ENCODE peak calls at places on chromosomes 3 and 15, in five cellular contexts. One of them, this sample, is unnamed.

GRCh38 chr3:66378256-66378655 is 122.6 kb downstream of the LRIG1 start:
- DNase-seq in PC-3: peak
- DNase-seq in Peyer's patch: no peak
- DNase-seq in HFF-Myc: no peak
- DNase-seq in CD4-positive, alpha-beta T cell: peak
- DNase-seq in this sample: no peak

GRCh38 chr3:120559228-120560061 is 36.7 kb upstream of the NDUFB4 start:
- DNase-seq in PC-3: peak
- DNase-seq in Peyer's patch: no peak
- DNase-seq in HFF-Myc: peak
- DNase-seq in CD4-positive, alpha-beta T cell: no peak
- DNase-seq in this sample: no peak

GRCh38 chr3:77536038-77536775 is 496.3 kb downstream of the ROBO2 start:
- DNase-seq in PC-3: peak
- DNase-seq in Peyer's patch: no peak
- DNase-seq in HFF-Myc: no peak
- DNase-seq in CD4-positive, alpha-beta T cell: no peak
- DNase-seq in this sample: no peak

GRCh38 chr3:7999363-7999762 is 502.3 kb upstream of the LMCD1 start:
- DNase-seq in PC-3: no peak
- DNase-seq in Peyer's patch: no peak
- DNase-seq in HFF-Myc: no peak
- DNase-seq in CD4-positive, alpha-beta T cell: no peak
- DNase-seq in this sample: no peak

GRCh38 chr15:33211409-33211808 is 16.9 kb upstream of the FMN1 start:
- DNase-seq in PC-3: no peak
- DNase-seq in Peyer's patch: peak
- DNase-seq in HFF-Myc: peak
- DNase-seq in CD4-positive, alpha-beta T cell: no peak
- DNase-seq in this sample: no peak

GRCh38 chr15:41879321-41879845 is 14.5 kb downstream of the SPTBN5 start:
- DNase-seq in PC-3: no peak
- DNase-seq in Peyer's patch: no peak
- DNase-seq in HFF-Myc: no peak
- DNase-seq in CD4-positive, alpha-beta T cell: no peak
- DNase-seq in this sample: no peak

GRCh38 chr3:159620873-159621272 is 367.8 kb upstream of the IL12A start:
- DNase-seq in PC-3: peak
- DNase-seq in Peyer's patch: no peak
- DNase-seq in HFF-Myc: no peak
- DNase-seq in CD4-positive, alpha-beta T cell: no peak
- DNase-seq in this sample: no peak

GRCh38 chr3:142577701-142578308 is 728 bp downstream of the ATR start:
- DNase-seq in PC-3: no peak
- DNase-seq in Peyer's patch: no peak
- DNase-seq in HFF-Myc: no peak
- DNase-seq in CD4-positive, alpha-beta T cell: no peak
- DNase-seq in this sample: no peak

GRCh38 chr3:71397046-71397445 is 186.5 kb downstream of the FOXP1 start:
- DNase-seq in PC-3: peak
- DNase-seq in Peyer's patch: peak
- DNase-seq in HFF-Myc: peak
- DNase-seq in CD4-positive, alpha-beta T cell: no peak
- DNase-seq in this sample: no peak

GRCh38 chr3:94413721-94414106 is 350.9 kb downstream of the NSUN3 start:
- DNase-seq in PC-3: peak
- DNase-seq in Peyer's patch: no peak
- DNase-seq in HFF-Myc: no peak
- DNase-seq in CD4-positive, alpha-beta T cell: no peak
- DNase-seq in this sample: no peak

GRCh38 chr15:21261965-21262850 is 178.1 kb downstream of the POTEB3 start:
- DNase-seq in PC-3: peak
- DNase-seq in Peyer's patch: peak
- DNase-seq in HFF-Myc: no peak
- DNase-seq in CD4-positive, alpha-beta T cell: no peak
- DNase-seq in this sample: peak

GRCh38 chr3:28586325-28586724 is 237.7 kb upstream of the AZI2 start:
- DNase-seq in PC-3: peak
- DNase-seq in Peyer's patch: no peak
- DNase-seq in HFF-Myc: no peak
- DNase-seq in CD4-positive, alpha-beta T cell: no peak
- DNase-seq in this sample: no peak

GRCh38 chr15:37771462-37771861 is 163.0 kb upstream of the TMCO5A start:
- DNase-seq in PC-3: peak
- DNase-seq in Peyer's patch: no peak
- DNase-seq in HFF-Myc: no peak
- DNase-seq in CD4-positive, alpha-beta T cell: no peak
- DNase-seq in this sample: no peak

GRCh38 chr15:83066034-83066760 is 855 bp downstream of the BTBD1 start:
- DNase-seq in PC-3: peak
- DNase-seq in Peyer's patch: no peak
- DNase-seq in HFF-Myc: no peak
- DNase-seq in CD4-positive, alpha-beta T cell: no peak
- DNase-seq in this sample: no peak

GRCh38 chr3:151203053-151203420 is at the start of gene GPR171:
- DNase-seq in PC-3: no peak
- DNase-seq in Peyer's patch: peak
- DNase-seq in HFF-Myc: no peak
- DNase-seq in CD4-positive, alpha-beta T cell: peak
- DNase-seq in this sample: no peak

GRCh38 chr3:100402150-100402706 is 889 bp downstream of the LNP1 start:
- DNase-seq in PC-3: peak
- DNase-seq in Peyer's patch: no peak
- DNase-seq in HFF-Myc: peak
- DNase-seq in CD4-positive, alpha-beta T cell: no peak
- DNase-seq in this sample: no peak

GRCh38 chr15:43954181-43954621 is 127.4 kb downstream of the WDR76 start:
- DNase-seq in PC-3: no peak
- DNase-seq in Peyer's patch: no peak
- DNase-seq in HFF-Myc: no peak
- DNase-seq in CD4-positive, alpha-beta T cell: no peak
- DNase-seq in this sample: no peak

GRCh38 chr3:127458698-127459097 is 131.8 kb downstream of the TPRA1 start:
- DNase-seq in PC-3: no peak
- DNase-seq in Peyer's patch: no peak
- DNase-seq in HFF-Myc: no peak
- DNase-seq in CD4-positive, alpha-beta T cell: peak
- DNase-seq in this sample: peak

GRCh38 chr3:131178710-131179375 is 152.2 kb downstream of the NEK11 start:
- DNase-seq in PC-3: no peak
- DNase-seq in Peyer's patch: no peak
- DNase-seq in HFF-Myc: no peak
- DNase-seq in CD4-positive, alpha-beta T cell: no peak
- DNase-seq in this sample: no peak

GRCh38 chr3:27712136-27713065 is 9.7 kb downstream of the EOMES start:
- DNase-seq in PC-3: peak
- DNase-seq in Peyer's patch: peak
- DNase-seq in HFF-Myc: peak
- DNase-seq in CD4-positive, alpha-beta T cell: peak
- DNase-seq in this sample: peak

GRCh38 chr3:16595778-16596177 is 9.4 kb downstream of the DAZL start:
- DNase-seq in PC-3: peak
- DNase-seq in Peyer's patch: no peak
- DNase-seq in HFF-Myc: no peak
- DNase-seq in CD4-positive, alpha-beta T cell: no peak
- DNase-seq in this sample: no peak

GRCh38 chr3:3127432-3128010 is 781 bp downstream of the TRNT1 start:
- DNase-seq in PC-3: peak
- DNase-seq in Peyer's patch: no peak
- DNase-seq in HFF-Myc: no peak
- DNase-seq in CD4-positive, alpha-beta T cell: no peak
- DNase-seq in this sample: no peak

GRCh38 chr3:37492977-37493471 is 318.6 kb upstream of the LRRFIP2 start:
- DNase-seq in PC-3: no peak
- DNase-seq in Peyer's patch: no peak
- DNase-seq in HFF-Myc: no peak
- DNase-seq in CD4-positive, alpha-beta T cell: no peak
- DNase-seq in this sample: no peak

GRCh38 chr3:64225695-64226499 is 631 bp upstream of the PRICKLE2 start:
- DNase-seq in PC-3: no peak
- DNase-seq in Peyer's patch: no peak
- DNase-seq in HFF-Myc: no peak
- DNase-seq in CD4-positive, alpha-beta T cell: no peak
- DNase-seq in this sample: no peak

GRCh38 chr3:123920383-123920782 is 36.3 kb upstream of the MYLK start:
- DNase-seq in PC-3: no peak
- DNase-seq in Peyer's patch: no peak
- DNase-seq in HFF-Myc: no peak
- DNase-seq in CD4-positive, alpha-beta T cell: no peak
- DNase-seq in this sample: no peak

GRCh38 chr15:45457215-45457614 is 65.3 kb downstream of the SLC30A4 start:
- DNase-seq in PC-3: no peak
- DNase-seq in Peyer's patch: no peak
- DNase-seq in HFF-Myc: no peak
- DNase-seq in CD4-positive, alpha-beta T cell: no peak
- DNase-seq in this sample: no peak

GRCh38 chr3:49339947-49340800 is at the start of gene USP4:
- DNase-seq in PC-3: peak
- DNase-seq in Peyer's patch: peak
- DNase-seq in HFF-Myc: peak
- DNase-seq in CD4-positive, alpha-beta T cell: peak
- DNase-seq in this sample: peak

GRCh38 chr3:177146646-177147045 is 50.6 kb downstream of the TBL1XR1 start:
- DNase-seq in PC-3: peak
- DNase-seq in Peyer's patch: no peak
- DNase-seq in HFF-Myc: no peak
- DNase-seq in CD4-positive, alpha-beta T cell: no peak
- DNase-seq in this sample: no peak

GRCh38 chr3:43390255-43390588 is 103.9 kb downstream of the SNRK start:
- DNase-seq in PC-3: no peak
- DNase-seq in Peyer's patch: no peak
- DNase-seq in HFF-Myc: no peak
- DNase-seq in CD4-positive, alpha-beta T cell: no peak
- DNase-seq in this sample: no peak

GRCh38 chr3:123322866-123323265 is 121.1 kb downstream of the SEC22A start:
- DNase-seq in PC-3: no peak
- DNase-seq in Peyer's patch: no peak
- DNase-seq in HFF-Myc: no peak
- DNase-seq in CD4-positive, alpha-beta T cell: no peak
- DNase-seq in this sample: no peak

GRCh38 chr3:36695769-36696137 is 68.6 kb downstream of the DCLK3 start:
- DNase-seq in PC-3: peak
- DNase-seq in Peyer's patch: no peak
- DNase-seq in HFF-Myc: no peak
- DNase-seq in CD4-positive, alpha-beta T cell: no peak
- DNase-seq in this sample: no peak

DNA sequence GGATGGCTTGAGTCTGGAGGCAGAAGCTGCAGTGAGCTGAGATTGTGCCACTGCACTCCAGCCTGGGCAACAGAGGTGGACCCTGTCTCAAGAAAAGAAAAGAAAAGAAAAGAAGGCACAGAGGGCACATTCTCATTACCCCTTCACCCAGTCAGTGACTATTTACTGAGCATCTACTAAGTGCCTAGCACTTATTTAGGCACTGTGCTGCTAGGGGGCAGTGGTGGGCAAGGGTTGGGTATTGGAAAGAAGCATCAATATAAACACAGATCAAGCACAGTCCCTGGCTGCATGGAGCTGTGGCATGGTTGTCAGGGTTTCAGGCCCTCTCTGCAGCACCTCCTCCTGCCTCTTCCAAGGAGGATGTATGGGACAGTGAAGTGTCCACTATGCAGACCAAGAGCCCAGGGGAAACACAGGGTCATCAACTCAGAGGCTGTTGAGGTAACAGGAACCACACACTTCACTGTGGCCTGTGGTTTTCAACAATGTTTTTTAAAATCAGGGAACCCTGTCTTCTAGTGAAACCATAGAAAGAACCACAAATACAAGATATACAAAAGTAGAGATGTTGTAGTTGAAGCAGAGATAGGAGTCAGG is 138.5 kb downstream of the RAB11A start:
- DNase-seq in PC-3: no peak
- DNase-seq in Peyer's patch: no peak
- DNase-seq in HFF-Myc: no peak
- DNase-seq in CD4-positive, alpha-beta T cell: no peak
- DNase-seq in this sample: no peak
- TF ChIP-seq CTCF in PC-3: no peak
- TF ChIP-seq CTCF in Peyer's patch: no peak
- TF ChIP-seq CTCF in HFF-Myc: no peak
- TF ChIP-seq CTCF in CD4-positive, alpha-beta T cell: no peak
- TF ChIP-seq CTCF in this sample: no peak

DNA sequence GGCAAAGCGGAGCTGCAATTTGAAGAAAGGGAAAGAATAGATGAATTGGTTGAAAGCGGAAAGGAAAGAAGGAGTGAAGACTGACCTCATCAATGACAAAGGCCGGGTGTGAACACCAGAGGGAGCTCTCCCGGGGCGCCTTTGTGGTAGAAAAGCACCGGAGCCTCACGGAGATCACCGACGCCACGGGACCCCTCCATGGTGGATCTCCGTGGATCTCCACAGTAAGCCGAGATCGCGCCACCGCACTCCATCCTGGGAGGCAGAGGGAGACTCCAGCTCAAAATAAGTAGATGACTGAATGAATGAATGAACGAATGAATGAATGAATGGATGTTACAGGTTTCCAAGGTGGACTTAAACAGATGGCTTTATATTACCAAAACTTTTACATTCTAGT is 25.0 kb downstream of the GPR160 start:
- DNase-seq in PC-3: no peak
- DNase-seq in Peyer's patch: peak
- DNase-seq in HFF-Myc: no peak
- DNase-seq in CD4-positive, alpha-beta T cell: no peak
- DNase-seq in this sample: no peak
- TF ChIP-seq CTCF in PC-3: peak
- TF ChIP-seq CTCF in Peyer's patch: peak
- TF ChIP-seq CTCF in HFF-Myc: peak
- TF ChIP-seq CTCF in CD4-positive, alpha-beta T cell: no peak
- TF ChIP-seq CTCF in this sample: no peak

DNA sequence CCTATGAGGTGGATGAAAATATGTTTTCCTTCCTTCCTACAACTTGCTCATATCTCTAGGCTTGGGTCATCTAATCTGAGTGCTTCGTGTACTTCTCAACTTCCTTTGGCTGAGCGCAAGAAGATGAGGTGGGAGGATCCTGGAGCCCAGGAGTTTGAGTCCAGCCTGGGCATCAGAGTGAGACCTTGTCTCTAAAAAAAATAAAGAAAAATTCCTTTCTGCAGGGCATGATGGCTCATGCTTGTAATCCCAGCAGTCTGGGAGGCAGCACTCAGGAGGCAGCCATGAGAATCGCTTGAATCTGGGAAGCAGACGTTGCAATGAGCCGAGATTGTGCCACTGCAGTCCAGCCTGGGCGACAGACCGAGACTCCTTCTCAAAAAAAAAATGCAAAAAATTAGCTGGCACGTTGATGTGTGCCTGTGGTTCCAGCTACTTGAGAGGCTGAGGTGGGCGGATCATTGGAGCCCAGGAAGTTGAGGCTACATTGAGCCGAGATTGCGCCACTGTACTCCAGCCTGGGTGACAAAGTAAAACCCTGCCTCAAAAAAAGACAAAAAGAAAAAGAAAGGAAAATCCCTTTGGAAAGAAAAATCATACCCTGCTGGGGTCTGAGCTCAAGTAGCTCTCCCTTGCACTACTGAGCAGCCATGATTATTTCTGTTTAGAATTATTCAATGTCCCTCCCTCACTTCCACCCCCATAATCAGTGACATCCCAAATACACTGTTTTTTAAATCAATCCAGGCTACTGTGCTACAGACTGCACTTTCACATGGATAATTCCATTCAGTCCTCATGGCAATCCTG is 28.0 kb upstream of the RAB11A start:
- DNase-seq in PC-3: no peak
- DNase-seq in Peyer's patch: peak
- DNase-seq in HFF-Myc: no peak
- DNase-seq in CD4-positive, alpha-beta T cell: no peak
- DNase-seq in this sample: no peak
- TF ChIP-seq CTCF in PC-3: no peak
- TF ChIP-seq CTCF in Peyer's patch: no peak
- TF ChIP-seq CTCF in HFF-Myc: no peak
- TF ChIP-seq CTCF in CD4-positive, alpha-beta T cell: no peak
- TF ChIP-seq CTCF in this sample: no peak

GRCh38 chr15:84638103-84638502 is 16.0 kb downstream of the WDR73 start:
- DNase-seq in PC-3: peak
- DNase-seq in Peyer's patch: no peak
- DNase-seq in HFF-Myc: no peak
- DNase-seq in CD4-positive, alpha-beta T cell: no peak
- DNase-seq in this sample: no peak
- TF ChIP-seq CTCF in PC-3: peak
- TF ChIP-seq CTCF in Peyer's patch: no peak
- TF ChIP-seq CTCF in HFF-Myc: no peak
- TF ChIP-seq CTCF in CD4-positive, alpha-beta T cell: no peak
- TF ChIP-seq CTCF in this sample: no peak

This sample was measured in progenitor cell of endocrine pancreas.